ENCODE peak calls at places on chromosome 18, in four cellular contexts. One of them, this sample, is unnamed. For H3K4me1, the result is how much of the 10 kb centered on the place peaks cover.

GRCh38 chr18:69518989-69519388 is 118.3 kb downstream of the DOK6 start:
- DNase-seq in uterus: no peak
- DNase-seq in upper lobe of right lung: no peak
- DNase-seq in CD4-positive, CD25-positive, alpha-beta regulatory T cell: no peak
- DNase-seq in this sample: no peak

GRCh38 chr18:6961331-6961730 is 156.3 kb downstream of the LAMA1 start:
- DNase-seq in uterus: no peak
- DNase-seq in upper lobe of right lung: no peak
- DNase-seq in CD4-positive, CD25-positive, alpha-beta regulatory T cell: no peak
- DNase-seq in this sample: no peak

GRCh38 chr18:43392168-43392567 is 114.9 kb upstream of the SYT4 start:
- DNase-seq in uterus: no peak
- DNase-seq in upper lobe of right lung: no peak
- DNase-seq in CD4-positive, CD25-positive, alpha-beta regulatory T cell: no peak
- DNase-seq in this sample: no peak

GRCh38 chr18:50051288-50051687 is 143.7 kb downstream of the MYO5B start:
- DNase-seq in uterus: no peak
- DNase-seq in upper lobe of right lung: no peak
- DNase-seq in CD4-positive, CD25-positive, alpha-beta regulatory T cell: no peak
- DNase-seq in this sample: no peak

GRCh38 chr18:7537145-7537544 is 30.0 kb upstream of the PTPRM start:
- DNase-seq in uterus: no peak
- DNase-seq in upper lobe of right lung: no peak
- DNase-seq in CD4-positive, CD25-positive, alpha-beta regulatory T cell: no peak
- DNase-seq in this sample: no peak

GRCh38 chr18:14086459-14087231 is 45.6 kb downstream of the ZNF519 start:
- DNase-seq in uterus: no peak
- DNase-seq in upper lobe of right lung: no peak
- DNase-seq in CD4-positive, CD25-positive, alpha-beta regulatory T cell: no peak
- DNase-seq in this sample: no peak

GRCh38 chr18:62339106-62339988 is 14.2 kb downstream of the TNFRSF11A start:
- DNase-seq in uterus: no peak
- DNase-seq in upper lobe of right lung: no peak
- DNase-seq in CD4-positive, CD25-positive, alpha-beta regulatory T cell: no peak
- DNase-seq in this sample: peak

GRCh38 chr18:70494524-70494923 is 205.7 kb downstream of the SOCS6 start:
- DNase-seq in uterus: no peak
- DNase-seq in upper lobe of right lung: no peak
- DNase-seq in CD4-positive, CD25-positive, alpha-beta regulatory T cell: no peak
- DNase-seq in this sample: no peak

GRCh38 chr18:74137920-74138538 is 9.6 kb downstream of the FBXO15 start:
- DNase-seq in uterus: no peak
- DNase-seq in upper lobe of right lung: no peak
- DNase-seq in CD4-positive, CD25-positive, alpha-beta regulatory T cell: no peak
- DNase-seq in this sample: no peak

GRCh38 chr18:74243127-74243526 is 48.6 kb downstream of the CYB5A start:
- DNase-seq in uterus: no peak
- DNase-seq in upper lobe of right lung: no peak
- DNase-seq in CD4-positive, CD25-positive, alpha-beta regulatory T cell: no peak
- DNase-seq in this sample: no peak

GRCh38 chr18:58180738-58181353 is 136.8 kb downstream of the NEDD4L start:
- DNase-seq in uterus: peak
- DNase-seq in upper lobe of right lung: no peak
- DNase-seq in CD4-positive, CD25-positive, alpha-beta regulatory T cell: peak
- DNase-seq in this sample: no peak

GRCh38 chr18:44839239-44839666 is 158.6 kb downstream of the SETBP1 start:
- DNase-seq in uterus: peak
- DNase-seq in upper lobe of right lung: peak
- DNase-seq in CD4-positive, CD25-positive, alpha-beta regulatory T cell: peak
- DNase-seq in this sample: peak

GRCh38 chr18:28903366-28903765 is 726.4 kb upstream of the CDH2 start:
- DNase-seq in uterus: no peak
- DNase-seq in upper lobe of right lung: no peak
- DNase-seq in CD4-positive, CD25-positive, alpha-beta regulatory T cell: no peak
- DNase-seq in this sample: no peak

GRCh38 chr18:59851784-59852399 is 47.9 kb upstream of the PMAIP1 start:
- DNase-seq in uterus: peak
- DNase-seq in upper lobe of right lung: no peak
- DNase-seq in CD4-positive, CD25-positive, alpha-beta regulatory T cell: no peak
- DNase-seq in this sample: no peak

GRCh38 chr18:44602845-44603244 is 77.8 kb upstream of the SETBP1 start:
- DNase-seq in uterus: no peak
- DNase-seq in upper lobe of right lung: no peak
- DNase-seq in CD4-positive, CD25-positive, alpha-beta regulatory T cell: no peak
- DNase-seq in this sample: no peak

GRCh38 chr18:56062931-56063330 is 474.9 kb upstream of the TCF4 start:
- DNase-seq in uterus: no peak
- DNase-seq in upper lobe of right lung: no peak
- DNase-seq in CD4-positive, CD25-positive, alpha-beta regulatory T cell: no peak
- DNase-seq in this sample: no peak

GRCh38 chr18:41096504-41096903 is 858.5 kb upstream of the PIK3C3 start:
- DNase-seq in uterus: no peak
- DNase-seq in upper lobe of right lung: no peak
- DNase-seq in CD4-positive, CD25-positive, alpha-beta regulatory T cell: no peak
- DNase-seq in this sample: no peak

GRCh38 chr18:5488844-5489243 is 55.0 kb downstream of the EPB41L3 start:
- DNase-seq in uterus: no peak
- DNase-seq in upper lobe of right lung: no peak
- DNase-seq in CD4-positive, CD25-positive, alpha-beta regulatory T cell: no peak
- DNase-seq in this sample: no peak

GRCh38 chr18:67135981-67136380 is 380.5 kb downstream of the DSEL start:
- DNase-seq in uterus: no peak
- DNase-seq in upper lobe of right lung: no peak
- DNase-seq in CD4-positive, CD25-positive, alpha-beta regulatory T cell: no peak
- DNase-seq in this sample: no peak

GRCh38 chr18:50663626-50664441 is 103.9 kb downstream of the MAPK4 start:
- DNase-seq in uterus: no peak
- DNase-seq in upper lobe of right lung: no peak
- DNase-seq in CD4-positive, CD25-positive, alpha-beta regulatory T cell: no peak
- DNase-seq in this sample: no peak

GRCh38 chr18:59835656-59836379 is 64.0 kb upstream of the PMAIP1 start:
- DNase-seq in uterus: no peak
- DNase-seq in upper lobe of right lung: no peak
- DNase-seq in CD4-positive, CD25-positive, alpha-beta regulatory T cell: no peak
- DNase-seq in this sample: no peak

GRCh38 chr18:43661570-43661969 is 384.3 kb upstream of the SYT4 start:
- DNase-seq in uterus: no peak
- DNase-seq in upper lobe of right lung: no peak
- DNase-seq in CD4-positive, CD25-positive, alpha-beta regulatory T cell: no peak
- DNase-seq in this sample: no peak

GRCh38 chr18:67845035-67845434 is 328.5 kb upstream of the DSEL start:
- DNase-seq in uterus: no peak
- DNase-seq in upper lobe of right lung: no peak
- DNase-seq in CD4-positive, CD25-positive, alpha-beta regulatory T cell: no peak
- DNase-seq in this sample: no peak

GRCh38 chr18:3596324-3597158 is 146.6 kb downstream of the TGIF1 start:
- DNase-seq in uterus: peak
- DNase-seq in upper lobe of right lung: peak
- DNase-seq in CD4-positive, CD25-positive, alpha-beta regulatory T cell: peak
- DNase-seq in this sample: peak

GRCh38 chr18:44552706-44553105 is 128.0 kb upstream of the SETBP1 start:
- DNase-seq in uterus: no peak
- DNase-seq in upper lobe of right lung: no peak
- DNase-seq in CD4-positive, CD25-positive, alpha-beta regulatory T cell: no peak
- DNase-seq in this sample: no peak

GRCh38 chr18:68721681-68722583 is 7.0 kb upstream of the TMX3 start:
- DNase-seq in uterus: no peak
- DNase-seq in upper lobe of right lung: no peak
- DNase-seq in CD4-positive, CD25-positive, alpha-beta regulatory T cell: no peak
- DNase-seq in this sample: no peak

GRCh38 chr18:44423826-44424225 is 256.9 kb upstream of the SETBP1 start:
- DNase-seq in uterus: no peak
- DNase-seq in upper lobe of right lung: no peak
- DNase-seq in CD4-positive, CD25-positive, alpha-beta regulatory T cell: no peak
- DNase-seq in this sample: no peak

GRCh38 chr18:9708057-9708881 is at the start of gene RAB31:
- DNase-seq in uterus: peak
- DNase-seq in upper lobe of right lung: peak
- DNase-seq in CD4-positive, CD25-positive, alpha-beta regulatory T cell: no peak
- DNase-seq in this sample: peak
- H3K4me3 ChIP-seq in uterus: peak
- H3K4me3 ChIP-seq in upper lobe of right lung: peak
- H3K4me3 ChIP-seq in CD4-positive, CD25-positive, alpha-beta regulatory T cell: no peak
- H3K4me3 ChIP-seq in this sample: peak

GRCh38 chr18:79816092-79816491 is 18.4 kb downstream of the KCNG2 start:
- DNase-seq in uterus: no peak
- DNase-seq in upper lobe of right lung: no peak
- DNase-seq in CD4-positive, CD25-positive, alpha-beta regulatory T cell: no peak
- DNase-seq in this sample: peak
- H3K4me1 ChIP-seq in uterus: under half
- H3K4me1 ChIP-seq in upper lobe of right lung: under half
- H3K4me1 ChIP-seq in CD4-positive, CD25-positive, alpha-beta regulatory T cell: under half
- H3K4me1 ChIP-seq in this sample: under half

GRCh38 chr18:12750708-12751502 is 48.1 kb downstream of the PSMG2 start:
- DNase-seq in uterus: no peak
- DNase-seq in upper lobe of right lung: no peak
- DNase-seq in CD4-positive, CD25-positive, alpha-beta regulatory T cell: no peak
- DNase-seq in this sample: no peak

GRCh38 chr18:12749136-12749535 is 46.3 kb downstream of the PSMG2 start:
- DNase-seq in uterus: no peak
- DNase-seq in upper lobe of right lung: no peak
- DNase-seq in CD4-positive, CD25-positive, alpha-beta regulatory T cell: no peak
- DNase-seq in this sample: no peak

GRCh38 chr18:12748671-12749070 is 45.8 kb downstream of the PSMG2 start:
- DNase-seq in uterus: no peak
- DNase-seq in upper lobe of right lung: no peak
- DNase-seq in CD4-positive, CD25-positive, alpha-beta regulatory T cell: no peak
- DNase-seq in this sample: no peak

GRCh38 chr18:12751503-12751884 is 48.7 kb downstream of the PSMG2 start:
- DNase-seq in uterus: no peak
- DNase-seq in upper lobe of right lung: no peak
- DNase-seq in CD4-positive, CD25-positive, alpha-beta regulatory T cell: no peak
- DNase-seq in this sample: no peak

GRCh38 chr18:12750076-12750707 is 47.4 kb downstream of the PSMG2 start:
- DNase-seq in uterus: no peak
- DNase-seq in upper lobe of right lung: no peak
- DNase-seq in CD4-positive, CD25-positive, alpha-beta regulatory T cell: no peak
- DNase-seq in this sample: no peak
- H3K27ac ChIP-seq in uterus: no peak
- H3K27ac ChIP-seq in upper lobe of right lung: no peak
- H3K27ac ChIP-seq in CD4-positive, CD25-positive, alpha-beta regulatory T cell: no peak
- H3K27ac ChIP-seq in this sample: no peak

DNA sequence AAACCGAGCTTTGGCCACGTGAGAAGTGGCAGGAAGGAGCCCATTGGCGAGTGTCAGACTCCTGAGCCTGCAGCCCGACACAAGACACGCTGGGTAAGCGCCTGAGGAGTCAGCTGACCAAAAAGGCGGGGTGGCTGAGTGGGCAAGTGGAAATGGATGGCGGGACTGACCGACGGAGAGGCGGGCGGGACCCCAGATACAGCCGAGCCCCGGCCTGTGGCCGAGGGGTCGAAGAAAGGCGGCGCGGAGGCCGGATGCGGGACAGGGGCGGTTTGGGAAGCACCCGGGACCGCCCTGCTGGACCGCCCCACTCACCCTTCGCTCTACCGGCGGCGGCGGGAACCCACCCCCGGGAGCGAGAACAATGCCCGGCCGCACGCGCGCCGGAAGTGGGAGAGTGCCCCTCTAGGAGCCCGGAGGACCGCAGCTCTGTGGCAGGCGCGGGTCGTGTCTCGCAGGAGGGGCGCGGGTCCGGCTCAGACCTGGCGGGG is 22.8 kb downstream of the ZSCAN30 start:
- DNase-seq in uterus: peak
- DNase-seq in upper lobe of right lung: peak
- DNase-seq in CD4-positive, CD25-positive, alpha-beta regulatory T cell: peak
- DNase-seq in this sample: peak
- H3K4me3 ChIP-seq in uterus: peak
- H3K4me3 ChIP-seq in upper lobe of right lung: peak
- H3K4me3 ChIP-seq in CD4-positive, CD25-positive, alpha-beta regulatory T cell: peak
- H3K4me3 ChIP-seq in this sample: peak

GRCh38 chr18:77101410-77102245 is 31.0 kb downstream of the MBP start:
- DNase-seq in uterus: peak
- DNase-seq in upper lobe of right lung: peak
- DNase-seq in CD4-positive, CD25-positive, alpha-beta regulatory T cell: peak
- DNase-seq in this sample: peak
- H3K4me1 ChIP-seq in uterus: under half
- H3K4me1 ChIP-seq in upper lobe of right lung: half or more
- H3K4me1 ChIP-seq in CD4-positive, CD25-positive, alpha-beta regulatory T cell: half or more
- H3K4me1 ChIP-seq in this sample: under half

DNA sequence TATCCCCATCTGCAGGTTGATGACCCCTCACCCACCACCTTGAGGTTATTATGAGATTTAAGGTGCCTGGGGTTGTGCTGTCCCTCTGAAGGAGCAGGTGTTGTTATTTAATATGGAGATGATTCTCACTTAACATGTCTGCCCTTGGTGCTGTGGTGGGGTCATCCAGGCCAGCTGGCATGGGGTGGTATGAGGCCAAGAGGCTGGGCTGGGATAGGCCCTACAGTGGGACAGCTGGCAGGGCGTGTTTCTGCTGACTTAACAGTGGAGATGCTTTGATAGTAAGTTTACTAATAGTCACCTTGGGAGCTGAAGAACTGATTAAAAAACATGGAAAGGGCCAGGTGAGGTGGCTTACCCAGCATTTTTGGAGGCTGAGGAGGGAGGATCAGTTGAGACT is 22.4 kb downstream of the SERPINB12 start:
- DNase-seq in uterus: no peak
- DNase-seq in upper lobe of right lung: no peak
- DNase-seq in CD4-positive, CD25-positive, alpha-beta regulatory T cell: no peak
- DNase-seq in this sample: no peak
- H3K27ac ChIP-seq in uterus: no peak
- H3K27ac ChIP-seq in upper lobe of right lung: no peak
- H3K27ac ChIP-seq in CD4-positive, CD25-positive, alpha-beta regulatory T cell: no peak
- H3K27ac ChIP-seq in this sample: no peak

GRCh38 chr18:48929212-48929612 is 21.6 kb downstream of the SMAD7 start:
- DNase-seq in uterus: no peak
- DNase-seq in upper lobe of right lung: peak
- DNase-seq in CD4-positive, CD25-positive, alpha-beta regulatory T cell: no peak
- DNase-seq in this sample: no peak

GRCh38 chr18:48927286-48928080 is 23.3 kb downstream of the SMAD7 start:
- DNase-seq in uterus: no peak
- DNase-seq in upper lobe of right lung: no peak
- DNase-seq in CD4-positive, CD25-positive, alpha-beta regulatory T cell: no peak
- DNase-seq in this sample: peak

GRCh38 chr18:48929951-48930713 is 20.6 kb downstream of the SMAD7 start:
- DNase-seq in uterus: no peak
- DNase-seq in upper lobe of right lung: peak
- DNase-seq in CD4-positive, CD25-positive, alpha-beta regulatory T cell: no peak
- DNase-seq in this sample: peak

GRCh38 chr18:48930926-48931325 is 19.8 kb downstream of the SMAD7 start:
- DNase-seq in uterus: no peak
- DNase-seq in upper lobe of right lung: no peak
- DNase-seq in CD4-positive, CD25-positive, alpha-beta regulatory T cell: no peak
- DNase-seq in this sample: no peak

GRCh38 chr18:48928787-48929186 is 22.0 kb downstream of the SMAD7 start:
- DNase-seq in uterus: no peak
- DNase-seq in upper lobe of right lung: peak
- DNase-seq in CD4-positive, CD25-positive, alpha-beta regulatory T cell: peak
- DNase-seq in this sample: peak
- H3K4me3 ChIP-seq in uterus: no peak
- H3K4me3 ChIP-seq in upper lobe of right lung: peak
- H3K4me3 ChIP-seq in CD4-positive, CD25-positive, alpha-beta regulatory T cell: peak
- H3K4me3 ChIP-seq in this sample: no peak